ENCODE peak calls at places on chromosome 20, in six cellular contexts. D is neural progenitor cell, Q is ascending aorta, P is tibial nerve, Z is tibial artery, W is cardiac fibroblast. N is an unnamed sample.

GRCh38 chr20:61525781-61526431 is 273.8 kb downstream of the CDH4 start:
- DNase-seq in D (peak), Q (no peak), P (no peak), Z (no peak), W (no peak), N (no peak)

GRCh38 chr20:51697119-51697826 is 70.9 kb downstream of the ATP9A start:
- DNase-seq in D (no peak), Q (peak), P (no peak), Z (no peak), W (peak), N (no peak)

GRCh38 chr20:41457173-41457857 is 90.7 kb upstream of the EMILIN3 start:
- DNase-seq in D (no peak), Q (no peak), P (no peak), Z (no peak), W (no peak), N (peak)

GRCh38 chr20:5100684-5101347 is 18.9 kb downstream of the PCNA start:
- DNase-seq in D (peak), Q (peak), P (peak), Z (peak), W (peak), N (peak)

GRCh38 chr20:20548527-20549266 is 163.7 kb downstream of the RALGAPA2 start:
- DNase-seq in D (no peak), Q (no peak), P (no peak), Z (no peak), W (no peak), N (no peak)

GRCh38 chr20:2296545-2297351 is 947 bp downstream of the TGM3 start:
- DNase-seq in D (no peak), Q (no peak), P (no peak), Z (no peak), W (no peak), N (no peak)

GRCh38 chr20:63741676-63742380 is 2.3 kb downstream of the SLC2A4RG start:
- DNase-seq in D (no peak), Q (peak), P (no peak), Z (no peak), W (no peak), N (peak)

GRCh38 chr20:36542019-36542488 is 735 bp downstream of the MYL9 start:
- DNase-seq in D (peak), Q (peak), P (no peak), Z (peak), W (peak), N (peak)

GRCh38 chr20:13302647-13303425 is 81.8 kb downstream of the ISM1 start:
- DNase-seq in D (peak), Q (no peak), P (no peak), Z (no peak), W (peak), N (no peak)

GRCh38 chr20:49572857-49573256 is 4.9 kb upstream of the PTGIS start:
- DNase-seq in D (peak), Q (peak), P (no peak), Z (peak), W (no peak), N (no peak)

GRCh38 chr20:44172572-44172950 is 14.4 kb downstream of the JPH2 start:
- DNase-seq in D (no peak), Q (peak), P (no peak), Z (no peak), W (no peak), N (no peak)

GRCh38 chr20:36102809-36103596 is 51.5 kb upstream of the EPB41L1 start:
- DNase-seq in D (no peak), Q (no peak), P (no peak), Z (no peak), W (peak), N (no peak)

GRCh38 chr20:48850681-48851299 is 23.0 kb upstream of the PREX1 start:
- DNase-seq in D (no peak), Q (no peak), P (no peak), Z (no peak), W (no peak), N (no peak)

GRCh38 chr20:8837396-8837795 is 231.5 kb upstream of the PLCB4 start:
- DNase-seq in D (no peak), Q (no peak), P (no peak), Z (no peak), W (no peak), N (no peak)

GRCh38 chr20:48202334-48202733 is 417.1 kb upstream of the SULF2 start:
- DNase-seq in D (no peak), Q (no peak), P (no peak), Z (no peak), W (no peak), N (no peak)

GRCh38 chr20:48215536-48215935 is 430.3 kb upstream of the SULF2 start:
- DNase-seq in D (no peak), Q (no peak), P (no peak), Z (no peak), W (no peak), N (no peak)

GRCh38 chr20:14142964-14143627 is 147.8 kb downstream of the MACROD2 start:
- DNase-seq in D (no peak), Q (no peak), P (no peak), Z (no peak), W (peak), N (no peak)

GRCh38 chr20:44540834-44541233 is 19.0 kb upstream of the SERINC3 start:
- DNase-seq in D (no peak), Q (no peak), P (no peak), Z (no peak), W (peak), N (no peak)

GRCh38 chr20:41800040-41800439 is 181.9 kb upstream of the CHD6 start:
- DNase-seq in D (no peak), Q (no peak), P (no peak), Z (no peak), W (no peak), N (no peak)

GRCh38 chr20:49887828-49888340 is 27.4 kb downstream of the SPATA2 start:
- DNase-seq in D (no peak), Q (peak), P (no peak), Z (peak), W (no peak), N (no peak)

GRCh38 chr20:2826655-2827054 is 10.5 kb downstream of the TMEM239 start:
- DNase-seq in D (no peak), Q (no peak), P (no peak), Z (no peak), W (no peak), N (no peak)

GRCh38 chr20:32985596-32985995 is 18.6 kb downstream of the SUN5 start:
- DNase-seq in D (no peak), Q (no peak), P (no peak), Z (no peak), W (no peak), N (no peak)

GRCh38 chr20:8749986-8750385 is 318.9 kb upstream of the PLCB4 start:
- DNase-seq in D (no peak), Q (no peak), P (no peak), Z (no peak), W (no peak), N (no peak)

GRCh38 chr20:61376541-61377231 is 124.6 kb downstream of the CDH4 start:
- DNase-seq in D (no peak), Q (no peak), P (no peak), Z (no peak), W (no peak), N (no peak)

GRCh38 chr20:14178952-14179351 is 158.5 kb downstream of the FLRT3 start:
- DNase-seq in D (no peak), Q (no peak), P (no peak), Z (no peak), W (no peak), N (no peak)

GRCh38 chr20:13855613-13856012 is 70.8 kb downstream of the NDUFAF5 start:
- DNase-seq in D (no peak), Q (no peak), P (no peak), Z (no peak), W (no peak), N (no peak)

GRCh38 chr20:44570369-44570768 is 12.0 kb upstream of the PKIG start:
- DNase-seq in D (no peak), Q (no peak), P (no peak), Z (no peak), W (no peak), N (no peak)

GRCh38 chr20:44067650-44068081 is 119.3 kb downstream of the JPH2 start:
- DNase-seq in D (no peak), Q (no peak), P (no peak), Z (peak), W (no peak), N (no peak)

GRCh38 chr20:50670126-50670862 is 21.0 kb downstream of the RIPOR3 start:
- DNase-seq in D (no peak), Q (no peak), P (no peak), Z (no peak), W (no peak), N (no peak)

GRCh38 chr20:2417142-2417541 is 36.4 kb downstream of the TGM6 start:
- DNase-seq in D (no peak), Q (no peak), P (no peak), Z (no peak), W (no peak), N (no peak)

GRCh38 chr20:63772781-63773520 is 33.4 kb downstream of the SLC2A4RG start:
- DNase-seq in D (no peak), Q (no peak), P (no peak), Z (no peak), W (no peak), N (no peak)

GRCh38 chr20:19552144-19552895 is 205.7 kb upstream of the RIN2 start:
- DNase-seq in D (peak), Q (peak), P (no peak), Z (peak), W (peak), N (no peak)

GRCh38 chr20:57398231-57398821 is 7.1 kb downstream of the RBM38 start:
- DNase-seq in D (no peak), Q (peak), P (no peak), Z (no peak), W (no peak), N (peak)

GRCh38 chr20:23229989-23230388 is 120.6 kb upstream of the NXT1 start:
- DNase-seq in D (no peak), Q (no peak), P (no peak), Z (no peak), W (no peak), N (no peak)

GRCh38 chr20:42123981-42124473 is 505.9 kb upstream of the CHD6 start:
- DNase-seq in D (no peak), Q (no peak), P (no peak), Z (no peak), W (no peak), N (no peak)

GRCh38 chr20:1950836-1951235 is 43.0 kb downstream of the PDYN start:
- DNase-seq in D (peak), Q (peak), P (no peak), Z (no peak), W (no peak), N (no peak)

GRCh38 chr20:21099653-21100589 is 6.2 kb downstream of the LINC00237 start:
- DNase-seq in D (peak), Q (no peak), P (no peak), Z (no peak), W (peak), N (peak)

GRCh38 chr20:19114410-19114809 is 98.0 kb upstream of the SLC24A3 start:
- DNase-seq in D (no peak), Q (no peak), P (no peak), Z (no peak), W (no peak), N (no peak)

GRCh38 chr20:17679786-17680127 is 2.3 kb downstream of the RRBP1 start:
- DNase-seq in D (peak), Q (no peak), P (no peak), Z (peak), W (no peak), N (no peak)
- H3K4me3 ChIP-seq in D (peak), Q (peak), P (peak), Z (peak), W (peak), N (peak)

GRCh38 chr20:55158446-55158845 is 683.1 kb downstream of the DOK5 start:
- DNase-seq in D (no peak), Q (no peak), P (no peak), Z (no peak), W (no peak), N (no peak)
- H3K4me3 ChIP-seq in D (no peak), Q (no peak), P (no peak), Z (no peak), W (no peak), N (no peak)

DNA sequence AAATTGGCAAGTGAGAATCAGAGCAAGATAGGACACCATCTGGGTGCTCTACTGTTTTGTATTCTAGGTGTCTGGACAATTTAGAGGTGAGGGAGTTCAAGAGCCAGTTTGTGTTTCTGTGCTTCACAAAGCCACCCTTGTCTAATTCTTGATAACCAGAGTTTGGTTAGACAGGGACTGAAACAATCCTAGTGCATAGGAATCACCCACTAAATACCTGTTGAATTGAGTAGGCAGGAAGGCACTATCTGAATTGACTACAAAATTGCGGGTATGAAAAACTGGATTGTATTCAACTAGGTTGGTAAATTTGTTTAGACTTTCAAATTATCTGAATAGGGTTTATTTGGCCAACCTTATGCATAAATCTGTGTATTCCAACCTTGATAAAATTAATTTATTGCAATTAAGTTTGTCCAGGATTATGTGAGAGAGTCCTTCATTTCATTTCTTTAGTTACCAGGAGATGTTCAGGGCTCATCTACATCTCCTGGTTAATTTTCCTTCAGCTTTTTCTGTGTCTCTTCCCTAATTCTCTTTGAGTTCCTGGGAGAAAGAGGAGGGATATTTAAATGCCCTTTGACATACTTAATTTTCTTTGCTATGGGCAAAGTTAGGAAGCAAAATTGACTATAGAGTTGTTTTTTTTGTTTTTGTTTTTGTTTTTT is 1.7 kb downstream of the TPX2 start:
- DNase-seq in D (no peak), Q (no peak), P (no peak), Z (no peak), W (no peak), N (no peak)
- H3K4me3 ChIP-seq in D (peak), Q (no peak), P (no peak), Z (no peak), W (peak), N (no peak)

DNA sequence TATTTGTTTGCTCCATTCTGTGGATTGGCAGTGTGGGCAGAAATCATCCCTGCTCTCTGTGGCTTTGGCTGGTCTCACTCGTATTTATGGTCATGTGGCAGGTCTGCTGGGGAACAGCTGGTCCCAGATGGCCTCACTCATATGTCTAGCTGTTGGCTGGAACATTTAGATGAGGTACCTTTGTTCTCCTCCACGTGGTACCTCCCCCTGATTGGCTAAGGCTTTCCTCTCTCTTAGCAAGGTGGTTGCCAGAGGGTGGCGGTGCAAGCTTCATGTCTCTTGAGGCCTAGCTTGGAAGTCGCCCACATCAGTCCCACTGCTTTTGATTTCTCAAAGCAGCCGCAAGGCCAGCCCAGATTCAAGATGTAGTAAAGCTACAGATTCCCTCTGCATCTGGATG is 348.5 kb upstream of the BTBD3 start:
- DNase-seq in D (peak), Q (no peak), P (no peak), Z (no peak), W (no peak), N (no peak)
- H3K4me3 ChIP-seq in D (no peak), Q (no peak), P (no peak), Z (no peak), W (no peak), N (no peak)

GRCh38 chr20:62653373-62653772 is 11.1 kb downstream of the SLCO4A1 start:
- DNase-seq in D (no peak), Q (no peak), P (no peak), Z (no peak), W (no peak), N (no peak)

GRCh38 chr20:62653951-62654685 is 11.8 kb downstream of the SLCO4A1 start:
- DNase-seq in D (no peak), Q (no peak), P (no peak), Z (no peak), W (no peak), N (no peak)

GRCh38 chr20:62651285-62652021 is 9.2 kb downstream of the SLCO4A1 start:
- DNase-seq in D (no peak), Q (peak), P (no peak), Z (peak), W (peak), N (peak)

GRCh38 chr20:62652051-62652893 is 10.0 kb downstream of the SLCO4A1 start:
- DNase-seq in D (peak), Q (peak), P (peak), Z (peak), W (peak), N (peak)

GRCh38 chr20:62652894-62653305 is 10.6 kb downstream of the SLCO4A1 start:
- DNase-seq in D (no peak), Q (no peak), P (no peak), Z (no peak), W (no peak), N (no peak)
- H3K4me3 ChIP-seq in D (no peak), Q (peak), P (peak), Z (peak), W (peak), N (peak)

DNA sequence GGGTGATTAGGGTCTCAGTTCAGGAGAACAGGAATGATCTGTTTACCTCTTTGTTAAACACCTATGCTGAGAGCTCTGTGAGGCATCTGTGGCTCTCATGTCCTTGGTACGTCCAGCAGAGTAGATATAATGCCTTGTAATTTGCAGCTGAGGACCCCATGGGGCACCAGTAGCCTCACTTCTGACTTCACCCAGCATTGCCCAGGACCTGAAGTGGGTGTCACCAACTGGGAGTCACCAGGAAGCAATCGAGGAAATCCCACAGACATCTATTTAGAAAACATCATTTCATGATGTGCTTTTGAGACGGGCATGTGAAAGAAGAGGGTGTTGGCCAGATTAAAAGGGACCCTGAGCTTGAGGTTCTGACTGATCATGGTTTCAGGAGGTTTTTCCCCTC is 8.8 kb downstream of the EDN3 start:
- DNase-seq in D (no peak), Q (no peak), P (no peak), Z (no peak), W (no peak), N (no peak)
- H3K4me3 ChIP-seq in D (no peak), Q (no peak), P (no peak), Z (no peak), W (no peak), N (no peak)

GRCh38 chr20:15200139-15200538 is 862.7 kb upstream of the FLRT3 start:
- DNase-seq in D (no peak), Q (no peak), P (no peak), Z (no peak), W (no peak), N (no peak)
- H3K4me3 ChIP-seq in D (no peak), Q (no peak), P (no peak), Z (no peak), W (no peak), N (no peak)

GRCh38 chr20:831956-832355 is 1.6 kb upstream of the FAM110A start:
- DNase-seq in D (no peak), Q (no peak), P (no peak), Z (no peak), W (no peak), N (no peak)

GRCh38 chr20:833450-834150 is at the start of gene FAM110A:
- DNase-seq in D (peak), Q (peak), P (peak), Z (peak), W (peak), N (peak)

GRCh38 chr20:831251-831650 is 2.3 kb upstream of the FAM110A start:
- DNase-seq in D (no peak), Q (no peak), P (no peak), Z (no peak), W (no peak), N (no peak)

GRCh38 chr20:834151-834747 is 734 bp downstream of the FAM110A start:
- DNase-seq in D (peak), Q (no peak), P (no peak), Z (no peak), W (no peak), N (no peak)

DNA sequence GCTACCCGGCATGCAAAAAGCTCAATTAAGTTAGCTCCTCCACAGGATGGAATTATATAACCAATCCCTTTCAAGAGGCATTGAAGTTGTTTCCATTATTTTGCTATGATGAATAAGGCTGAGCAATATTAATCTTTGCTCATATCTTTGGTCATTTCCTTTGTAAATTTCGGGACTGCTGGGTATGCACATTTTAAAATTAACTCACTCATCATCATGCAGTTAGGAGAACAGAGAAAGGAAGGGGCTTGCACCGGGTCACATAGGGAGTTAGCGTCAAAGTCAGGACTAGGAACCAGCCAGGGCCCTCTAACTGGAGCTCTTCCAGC is 430 bp upstream of the FAM110A start:
- DNase-seq in D (no peak), Q (no peak), P (no peak), Z (no peak), W (no peak), N (no peak)
- H3K4me3 ChIP-seq in D (peak), Q (peak), P (peak), Z (peak), W (peak), N (peak)

GRCh38 chr20:35059612-35060011 is 33.0 kb downstream of the TRPC4AP start:
- DNase-seq in D (no peak), Q (no peak), P (no peak), Z (no peak), W (no peak), N (no peak)

GRCh38 chr20:35054804-35055203 is 37.8 kb downstream of the TRPC4AP start:
- DNase-seq in D (no peak), Q (no peak), P (no peak), Z (no peak), W (no peak), N (no peak)

GRCh38 chr20:35059110-35059509 is 33.5 kb downstream of the TRPC4AP start:
- DNase-seq in D (no peak), Q (no peak), P (no peak), Z (no peak), W (no peak), N (no peak)

GRCh38 chr20:35058184-35058583 is 34.4 kb downstream of the TRPC4AP start:
- DNase-seq in D (no peak), Q (no peak), P (no peak), Z (no peak), W (no peak), N (no peak)

GRCh38 chr20:35055445-35056276 is 36.9 kb downstream of the TRPC4AP start:
- DNase-seq in D (no peak), Q (peak), P (no peak), Z (no peak), W (peak), N (no peak)
- H3K4me3 ChIP-seq in D (no peak), Q (no peak), P (no peak), Z (no peak), W (no peak), N (no peak)

N was measured in psoas muscle.